ENCODE peak calls at places on chromosomes 3 and 15, in ten cellular contexts. T, J, U, E, A, F, O, G, P and S are unnamed samples. For H3K4me1, the result is how much of the 10 kb centered on the place peaks cover.

GRCh38 chr15:91535856-91536500 is 317.5 kb upstream of the SLCO3A1 start:
- DNase-seq in J (no peak), G (no peak), F (peak), E (no peak), O (no peak), A (no peak), P (no peak), T (no peak), U (no peak), S (peak)

GRCh38 chr3:46146021-46146420 is 62.1 kb downstream of the CCR1 start:
- DNase-seq in U (no peak), E (no peak), P (no peak), T (no peak), A (no peak), G (no peak), O (no peak), J (no peak), F (no peak), S (no peak)

GRCh38 chr3:44409640-44410410 is 67.6 kb downstream of the ZNF445 start:
- DNase-seq in G (no peak), F (no peak), P (no peak), E (no peak), T (no peak), A (no peak), U (no peak), O (no peak), J (no peak), S (no peak)

GRCh38 chr3:96877510-96877909 is 63.1 kb downstream of the EPHA6 start:
- DNase-seq in U (no peak), A (no peak), F (no peak), E (no peak), G (no peak), J (no peak), T (no peak), O (no peak), P (no peak), S (no peak)

GRCh38 chr3:55654123-55654787 is 167.1 kb upstream of the WNT5A start:
- DNase-seq in G (no peak), P (no peak), O (peak), U (no peak), J (no peak), E (no peak), A (no peak), T (no peak), F (no peak), S (no peak)

GRCh38 chr3:132872711-132873110 is 150.5 kb upstream of the NPHP3 start:
- DNase-seq in T (no peak), F (no peak), J (no peak), U (no peak), G (no peak), E (no peak), O (no peak), P (no peak), A (no peak), S (no peak)

GRCh38 chr3:49799761-49800160 is at the start of gene CDHR4:
- DNase-seq in U (no peak), E (no peak), A (no peak), T (no peak), J (no peak), P (peak), F (peak), G (no peak), O (no peak), S (no peak)

GRCh38 chr3:142095866-142096265 is 53.5 kb downstream of the TFDP2 start:
- DNase-seq in J (no peak), G (no peak), P (no peak), F (no peak), E (no peak), A (no peak), T (no peak), U (no peak), O (no peak), S (no peak)

GRCh38 chr3:194030372-194030771 is 105.6 kb upstream of the HES1 start:
- DNase-seq in J (no peak), G (no peak), P (no peak), F (no peak), E (no peak), O (no peak), A (no peak), T (peak), U (no peak), S (no peak)

GRCh38 chr3:120460217-120460616 is 9.4 kb upstream of the FSTL1 start:
- DNase-seq in U (no peak), G (no peak), E (no peak), F (no peak), A (no peak), T (no peak), O (no peak), P (no peak), J (no peak), S (no peak)

GRCh38 chr3:61574854-61575253 is 13.5 kb downstream of the PTPRG start:
- DNase-seq in F (no peak), E (no peak), O (no peak), A (no peak), G (no peak), J (no peak), U (no peak), P (no peak), T (no peak), S (no peak)

GRCh38 chr3:11349466-11349865 is 77.3 kb downstream of the ATG7 start:
- DNase-seq in O (no peak), T (no peak), A (no peak), P (no peak), E (no peak), G (no peak), F (no peak), U (no peak), J (no peak), S (no peak)

GRCh38 chr3:122246214-122246613 is 62.7 kb downstream of the CASR start:
- DNase-seq in O (no peak), J (no peak), G (no peak), A (no peak), U (no peak), P (no peak), E (no peak), T (no peak), F (no peak), S (no peak)

GRCh38 chr3:194129581-194130133 is 6.3 kb upstream of the HES1 start:
- DNase-seq in J (peak), F (no peak), G (peak), P (no peak), T (no peak), A (peak), O (no peak), E (no peak), U (no peak), S (no peak)

GRCh38 chr15:25508369-25509002 is 69.7 kb upstream of the UBE3A start:
- DNase-seq in G (no peak), J (no peak), F (peak), P (no peak), O (no peak), T (no peak), A (no peak), E (peak), U (no peak), S (no peak)

GRCh38 chr3:46505953-46506352 is 8.2 kb downstream of the RTP3 start:
- DNase-seq in P (no peak), O (no peak), G (no peak), A (no peak), F (no peak), U (no peak), E (no peak), J (no peak), T (no peak), S (no peak)

GRCh38 chr15:70723124-70723427 is 40.3 kb downstream of the UACA start:
- DNase-seq in E (no peak), T (no peak), G (no peak), A (no peak), U (no peak), F (no peak), J (no peak), O (no peak), P (no peak), S (no peak)

GRCh38 chr3:147680820-147681488 is 271.8 kb downstream of the ZIC1 start:
- DNase-seq in G (no peak), O (no peak), J (no peak), T (no peak), U (no peak), E (no peak), A (no peak), P (no peak), F (no peak), S (no peak)

GRCh38 chr15:38627684-38628277 is 63.2 kb upstream of the RASGRP1 start:
- DNase-seq in F (no peak), U (no peak), T (no peak), P (no peak), G (no peak), E (peak), A (no peak), O (no peak), J (no peak), S (no peak)

GRCh38 chr3:100254168-100254777 is 6.5 kb upstream of the TBC1D23 start:
- DNase-seq in O (no peak), T (peak), U (peak), E (peak), J (peak), G (peak), A (peak), F (peak), P (no peak), S (no peak)

DNA sequence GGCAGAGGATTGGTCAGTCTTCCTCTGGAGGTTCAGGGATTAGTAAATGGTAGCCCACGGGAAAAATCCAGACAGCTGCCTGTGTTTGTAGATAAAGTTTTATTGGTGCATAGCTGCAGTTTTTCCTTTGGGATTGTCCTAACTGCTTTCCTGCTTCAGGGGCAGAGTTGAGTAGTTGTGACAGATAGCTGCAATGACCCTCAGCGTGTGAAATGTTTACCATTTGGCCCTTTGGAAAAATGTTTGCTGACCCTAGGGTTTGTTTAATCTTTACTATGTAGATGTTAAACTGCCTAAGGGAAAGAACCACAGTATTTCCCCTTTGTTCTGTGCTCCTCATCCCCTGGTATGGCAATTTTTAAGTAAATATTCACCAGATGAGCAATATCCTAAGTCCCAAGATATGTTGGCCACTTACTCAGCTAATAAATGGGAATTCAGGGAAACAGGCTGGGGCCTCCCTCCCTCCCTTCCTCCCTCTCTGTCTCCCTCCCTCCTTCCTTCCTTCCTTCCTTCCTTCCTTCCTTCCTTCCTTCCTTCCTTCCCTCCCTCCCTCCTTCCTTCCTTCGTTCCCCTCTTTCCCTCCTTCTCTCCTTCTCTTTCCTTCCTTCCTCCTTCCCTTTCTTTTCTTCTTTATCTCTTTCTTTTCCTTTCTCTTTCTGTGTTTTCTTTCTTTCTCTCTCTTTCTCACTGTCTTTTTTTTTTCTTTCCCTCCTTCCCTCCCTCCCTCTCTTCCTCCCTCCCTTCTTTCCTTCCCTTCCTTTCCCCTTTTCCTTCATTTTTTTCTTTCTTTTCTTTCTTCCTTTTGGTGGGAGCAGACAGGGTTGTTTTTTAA is 234.6 kb upstream of the BHLHE40 start:
- DNase-seq in G (no peak), P (no peak), E (no peak), J (no peak), F (peak), A (no peak), T (no peak), U (no peak), O (no peak), S (no peak)
- TF ChIP-seq EP300 in G (no peak), P (no peak), E (no peak), J (no peak), F (peak), A (no peak), T (no peak), U (no peak), O (no peak), S (no peak)

DNA sequence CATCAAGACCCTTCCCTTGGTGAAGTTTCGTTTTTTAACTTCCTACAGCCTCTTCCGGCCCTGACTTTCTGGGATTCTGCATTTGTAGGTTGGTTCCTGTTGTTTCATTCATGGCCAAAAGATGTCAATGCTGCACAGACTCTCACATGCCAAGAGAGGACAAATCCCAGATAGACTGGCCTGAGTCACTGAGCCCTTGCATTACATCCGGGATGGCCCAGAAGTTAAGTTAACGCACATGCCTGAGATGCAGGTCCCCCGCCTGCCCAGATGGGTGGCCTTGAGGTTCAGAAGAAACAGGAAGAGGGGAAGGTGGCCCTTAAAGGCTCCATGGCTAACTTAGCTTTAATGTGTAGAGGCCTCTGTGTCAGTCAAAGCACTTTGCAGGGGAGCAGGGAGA is 51.6 kb upstream of the SRGAP3 start:
- DNase-seq in O (no peak), P (no peak), E (no peak), U (no peak), G (no peak), A (no peak), T (no peak), F (no peak), J (no peak), S (no peak)
- TF ChIP-seq POLR2A in O (no peak), P (no peak), E (no peak), U (no peak), G (no peak), A (no peak), T (no peak), F (no peak), J (no peak), S (no peak)

DNA sequence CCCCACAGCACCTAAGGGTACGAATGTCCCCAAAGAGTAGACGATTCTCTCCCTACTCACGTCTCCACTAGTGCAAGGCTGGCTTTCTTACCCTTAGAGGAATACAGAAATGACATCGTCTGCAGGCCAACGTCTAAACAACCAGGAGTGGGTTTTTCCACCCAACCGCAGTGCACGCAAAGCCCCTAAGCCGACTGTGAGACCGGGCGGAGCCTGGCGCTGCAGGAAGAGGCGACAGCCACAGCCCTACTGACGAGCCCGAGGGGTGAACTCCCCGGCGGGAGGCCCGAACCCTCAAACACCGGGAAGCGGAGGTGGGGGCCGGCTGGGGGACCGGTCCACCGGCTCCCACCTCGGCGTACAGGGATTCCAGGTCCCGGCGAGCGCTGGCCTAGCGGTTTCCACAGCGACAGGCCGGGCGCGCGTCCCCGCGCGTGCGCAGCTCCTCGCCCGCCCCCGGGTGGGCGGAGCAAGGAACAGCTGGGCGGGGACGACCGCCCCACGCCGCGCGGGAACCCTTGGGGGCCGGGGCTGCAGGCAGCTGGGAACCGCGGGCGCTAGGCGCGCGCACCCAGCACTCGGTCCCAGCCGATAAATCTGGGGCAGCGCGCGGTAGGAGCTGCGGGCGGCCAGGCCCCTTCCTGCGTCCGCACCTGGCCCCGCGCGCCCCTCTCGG is at the start of the genes CEP19 and PIGX:
- DNase-seq in O (peak), T (peak), J (peak), F (peak), U (no peak), G (peak), P (peak), A (peak), E (peak), S (peak)
- H3K4me1 ChIP-seq in O (under half), T (under half), J (under half), F (under half), U (under half), G (under half), P (under half), A (under half), E (under half), S (under half)

GRCh38 chr3:15488002-15488401 is 33.5 kb downstream of the COLQ start:
- DNase-seq in J (no peak), G (no peak), O (no peak), P (no peak), F (no peak), T (no peak), U (no peak), E (no peak), A (no peak), S (no peak)
- TF ChIP-seq EP300 in J (no peak), G (no peak), O (no peak), P (no peak), F (no peak), T (no peak), U (no peak), E (no peak), A (no peak), S (no peak)

GRCh38 chr3:171809513-171810277 is 588 bp downstream of the PLD1 start:
- DNase-seq in F (peak), U (peak), A (peak), T (peak), J (peak), O (no peak), E (peak), G (peak), P (peak), S (peak)
- TF ChIP-seq POLR2A in F (peak), U (no peak), A (no peak), T (peak), J (no peak), O (no peak), E (peak), G (peak), P (peak), S (no peak)

DNA sequence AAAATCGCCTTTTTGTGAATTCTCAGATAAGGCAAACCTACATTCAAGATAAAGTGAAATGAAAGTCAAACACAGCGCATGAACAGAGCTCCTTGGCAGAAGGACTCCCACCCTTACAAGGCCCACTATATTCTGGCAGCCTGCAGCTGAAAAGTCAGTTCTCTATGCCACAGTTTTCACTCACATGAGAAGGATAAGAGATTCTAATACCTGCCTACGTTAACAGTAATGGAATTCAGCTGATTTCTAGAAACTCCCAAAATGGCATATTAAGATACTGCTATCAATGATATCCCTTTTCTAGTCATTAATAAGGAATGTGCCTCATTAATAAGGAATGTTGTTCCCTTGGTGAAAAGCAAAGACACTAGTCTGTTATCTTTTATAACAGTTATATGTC is 27.0 kb downstream of the SLC30A4 start:
- DNase-seq in O (no peak), U (no peak), J (no peak), E (no peak), F (no peak), T (no peak), A (no peak), G (no peak), P (no peak), S (no peak)
- H3K4me1 ChIP-seq in O (under half), U (under half), J (under half), E (under half), F (under half), T (under half), A (under half), G (under half), P (under half), S (under half)